ENCODE peak calls at places on chromosomes 3 and 15, in eight cellular contexts. One of them, this sample, is unnamed.

GRCh38 chr3:185981621-185982020 is 43.8 kb upstream of the TRA2B start:
- DNase-seq in OCI-LY7: no peak
- DNase-seq in activated naive CD8-positive, alpha-beta T cell treated with anti-CD3 and anti-CD28 coated beads for 36 hours: no peak
- DNase-seq in activated naive CD4-positive, alpha-beta T cell: no peak
- DNase-seq in AG20443: no peak
- DNase-seq in progenitor cell of endocrine pancreas: no peak
- DNase-seq in germinal center: no peak
- DNase-seq in cardiac fibroblast: no peak
- DNase-seq in this sample: no peak

GRCh38 chr3:80750637-80751036 is 982.8 kb upstream of the ROBO1 start:
- DNase-seq in OCI-LY7: no peak
- DNase-seq in activated naive CD8-positive, alpha-beta T cell treated with anti-CD3 and anti-CD28 coated beads for 36 hours: no peak
- DNase-seq in activated naive CD4-positive, alpha-beta T cell: no peak
- DNase-seq in AG20443: no peak
- DNase-seq in progenitor cell of endocrine pancreas: no peak
- DNase-seq in germinal center: no peak
- DNase-seq in cardiac fibroblast: peak
- DNase-seq in this sample: no peak

GRCh38 chr3:129793356-129793755 is 100.2 kb downstream of the TMCC1 start:
- DNase-seq in OCI-LY7: no peak
- DNase-seq in activated naive CD8-positive, alpha-beta T cell treated with anti-CD3 and anti-CD28 coated beads for 36 hours: no peak
- DNase-seq in activated naive CD4-positive, alpha-beta T cell: no peak
- DNase-seq in AG20443: peak
- DNase-seq in progenitor cell of endocrine pancreas: no peak
- DNase-seq in germinal center: no peak
- DNase-seq in cardiac fibroblast: peak
- DNase-seq in this sample: peak

GRCh38 chr15:68574629-68575028 is 4.2 kb upstream of the CORO2B start:
- DNase-seq in OCI-LY7: no peak
- DNase-seq in activated naive CD8-positive, alpha-beta T cell treated with anti-CD3 and anti-CD28 coated beads for 36 hours: no peak
- DNase-seq in activated naive CD4-positive, alpha-beta T cell: no peak
- DNase-seq in AG20443: no peak
- DNase-seq in progenitor cell of endocrine pancreas: no peak
- DNase-seq in germinal center: no peak
- DNase-seq in cardiac fibroblast: no peak
- DNase-seq in this sample: no peak

GRCh38 chr15:55789066-55789660 is 46.2 kb upstream of the PRTG start:
- DNase-seq in OCI-LY7: peak
- DNase-seq in activated naive CD8-positive, alpha-beta T cell treated with anti-CD3 and anti-CD28 coated beads for 36 hours: peak
- DNase-seq in activated naive CD4-positive, alpha-beta T cell: peak
- DNase-seq in AG20443: no peak
- DNase-seq in progenitor cell of endocrine pancreas: no peak
- DNase-seq in germinal center: peak
- DNase-seq in cardiac fibroblast: no peak
- DNase-seq in this sample: no peak

GRCh38 chr3:158570999-158571702 is at the start of gene MLF1:
- DNase-seq in OCI-LY7: no peak
- DNase-seq in activated naive CD8-positive, alpha-beta T cell treated with anti-CD3 and anti-CD28 coated beads for 36 hours: peak
- DNase-seq in activated naive CD4-positive, alpha-beta T cell: peak
- DNase-seq in AG20443: peak
- DNase-seq in progenitor cell of endocrine pancreas: peak
- DNase-seq in germinal center: peak
- DNase-seq in cardiac fibroblast: peak
- DNase-seq in this sample: peak

GRCh38 chr3:49132437-49133225 is at the start of gene LAMB2:
- DNase-seq in OCI-LY7: no peak
- DNase-seq in activated naive CD8-positive, alpha-beta T cell treated with anti-CD3 and anti-CD28 coated beads for 36 hours: no peak
- DNase-seq in activated naive CD4-positive, alpha-beta T cell: no peak
- DNase-seq in AG20443: peak
- DNase-seq in progenitor cell of endocrine pancreas: peak
- DNase-seq in germinal center: no peak
- DNase-seq in cardiac fibroblast: peak
- DNase-seq in this sample: peak

GRCh38 chr3:9890249-9891071 is at the start of gene JAGN1:
- DNase-seq in OCI-LY7: peak
- DNase-seq in activated naive CD8-positive, alpha-beta T cell treated with anti-CD3 and anti-CD28 coated beads for 36 hours: peak
- DNase-seq in activated naive CD4-positive, alpha-beta T cell: peak
- DNase-seq in AG20443: peak
- DNase-seq in progenitor cell of endocrine pancreas: peak
- DNase-seq in germinal center: peak
- DNase-seq in cardiac fibroblast: peak
- DNase-seq in this sample: peak

GRCh38 chr15:39320886-39321285 is 260.0 kb upstream of the THBS1 start:
- DNase-seq in OCI-LY7: no peak
- DNase-seq in activated naive CD8-positive, alpha-beta T cell treated with anti-CD3 and anti-CD28 coated beads for 36 hours: no peak
- DNase-seq in activated naive CD4-positive, alpha-beta T cell: no peak
- DNase-seq in AG20443: no peak
- DNase-seq in progenitor cell of endocrine pancreas: no peak
- DNase-seq in germinal center: no peak
- DNase-seq in cardiac fibroblast: no peak
- DNase-seq in this sample: no peak

GRCh38 chr3:188154758-188155574 is 1.0 kb downstream of the LPP start:
- DNase-seq in OCI-LY7: no peak
- DNase-seq in activated naive CD8-positive, alpha-beta T cell treated with anti-CD3 and anti-CD28 coated beads for 36 hours: no peak
- DNase-seq in activated naive CD4-positive, alpha-beta T cell: no peak
- DNase-seq in AG20443: peak
- DNase-seq in progenitor cell of endocrine pancreas: no peak
- DNase-seq in germinal center: no peak
- DNase-seq in cardiac fibroblast: peak
- DNase-seq in this sample: no peak

GRCh38 chr3:148158210-148158609 is 539.5 kb upstream of the AGTR1 start:
- DNase-seq in OCI-LY7: no peak
- DNase-seq in activated naive CD8-positive, alpha-beta T cell treated with anti-CD3 and anti-CD28 coated beads for 36 hours: no peak
- DNase-seq in activated naive CD4-positive, alpha-beta T cell: no peak
- DNase-seq in AG20443: peak
- DNase-seq in progenitor cell of endocrine pancreas: no peak
- DNase-seq in germinal center: no peak
- DNase-seq in cardiac fibroblast: peak
- DNase-seq in this sample: no peak

GRCh38 chr15:99442268-99442897 is 123.4 kb upstream of the MEF2A start:
- DNase-seq in OCI-LY7: no peak
- DNase-seq in activated naive CD8-positive, alpha-beta T cell treated with anti-CD3 and anti-CD28 coated beads for 36 hours: no peak
- DNase-seq in activated naive CD4-positive, alpha-beta T cell: no peak
- DNase-seq in AG20443: peak
- DNase-seq in progenitor cell of endocrine pancreas: no peak
- DNase-seq in germinal center: no peak
- DNase-seq in cardiac fibroblast: peak
- DNase-seq in this sample: peak

GRCh38 chr3:75321060-75321459 is 343.1 kb upstream of the FRG2C start:
- DNase-seq in OCI-LY7: no peak
- DNase-seq in activated naive CD8-positive, alpha-beta T cell treated with anti-CD3 and anti-CD28 coated beads for 36 hours: no peak
- DNase-seq in activated naive CD4-positive, alpha-beta T cell: no peak
- DNase-seq in AG20443: no peak
- DNase-seq in progenitor cell of endocrine pancreas: no peak
- DNase-seq in germinal center: no peak
- DNase-seq in cardiac fibroblast: no peak
- DNase-seq in this sample: no peak

GRCh38 chr15:73782339-73782979 is 29.3 kb upstream of the INSYN1 start:
- DNase-seq in OCI-LY7: no peak
- DNase-seq in activated naive CD8-positive, alpha-beta T cell treated with anti-CD3 and anti-CD28 coated beads for 36 hours: no peak
- DNase-seq in activated naive CD4-positive, alpha-beta T cell: no peak
- DNase-seq in AG20443: no peak
- DNase-seq in progenitor cell of endocrine pancreas: no peak
- DNase-seq in germinal center: no peak
- DNase-seq in cardiac fibroblast: no peak
- DNase-seq in this sample: no peak

GRCh38 chr15:74816624-74817369 is 4.2 kb downstream of the LMAN1L start:
- DNase-seq in OCI-LY7: no peak
- DNase-seq in activated naive CD8-positive, alpha-beta T cell treated with anti-CD3 and anti-CD28 coated beads for 36 hours: no peak
- DNase-seq in activated naive CD4-positive, alpha-beta T cell: no peak
- DNase-seq in AG20443: no peak
- DNase-seq in progenitor cell of endocrine pancreas: no peak
- DNase-seq in germinal center: no peak
- DNase-seq in cardiac fibroblast: no peak
- DNase-seq in this sample: no peak

GRCh38 chr3:6622712-6623111 is 238.2 kb upstream of the GRM7 start:
- DNase-seq in OCI-LY7: no peak
- DNase-seq in activated naive CD8-positive, alpha-beta T cell treated with anti-CD3 and anti-CD28 coated beads for 36 hours: no peak
- DNase-seq in activated naive CD4-positive, alpha-beta T cell: no peak
- DNase-seq in AG20443: no peak
- DNase-seq in progenitor cell of endocrine pancreas: no peak
- DNase-seq in germinal center: no peak
- DNase-seq in cardiac fibroblast: no peak
- DNase-seq in this sample: no peak

GRCh38 chr15:52124270-52124878 is 11.8 kb upstream of the BCL2L10 start:
- DNase-seq in OCI-LY7: no peak
- DNase-seq in activated naive CD8-positive, alpha-beta T cell treated with anti-CD3 and anti-CD28 coated beads for 36 hours: no peak
- DNase-seq in activated naive CD4-positive, alpha-beta T cell: no peak
- DNase-seq in AG20443: peak
- DNase-seq in progenitor cell of endocrine pancreas: no peak
- DNase-seq in germinal center: no peak
- DNase-seq in cardiac fibroblast: no peak
- DNase-seq in this sample: no peak

GRCh38 chr3:99702953-99703352 is 64.6 kb downstream of the COL8A1 start:
- DNase-seq in OCI-LY7: no peak
- DNase-seq in activated naive CD8-positive, alpha-beta T cell treated with anti-CD3 and anti-CD28 coated beads for 36 hours: no peak
- DNase-seq in activated naive CD4-positive, alpha-beta T cell: no peak
- DNase-seq in AG20443: no peak
- DNase-seq in progenitor cell of endocrine pancreas: no peak
- DNase-seq in germinal center: no peak
- DNase-seq in cardiac fibroblast: no peak
- DNase-seq in this sample: no peak

GRCh38 chr3:179512398-179512797 is 50.3 kb upstream of the ACTL6A start:
- DNase-seq in OCI-LY7: no peak
- DNase-seq in activated naive CD8-positive, alpha-beta T cell treated with anti-CD3 and anti-CD28 coated beads for 36 hours: no peak
- DNase-seq in activated naive CD4-positive, alpha-beta T cell: no peak
- DNase-seq in AG20443: no peak
- DNase-seq in progenitor cell of endocrine pancreas: no peak
- DNase-seq in germinal center: no peak
- DNase-seq in cardiac fibroblast: no peak
- DNase-seq in this sample: no peak

GRCh38 chr15:38134252-38134651 is 118.4 kb upstream of the SPRED1 start:
- DNase-seq in OCI-LY7: no peak
- DNase-seq in activated naive CD8-positive, alpha-beta T cell treated with anti-CD3 and anti-CD28 coated beads for 36 hours: no peak
- DNase-seq in activated naive CD4-positive, alpha-beta T cell: no peak
- DNase-seq in AG20443: no peak
- DNase-seq in progenitor cell of endocrine pancreas: no peak
- DNase-seq in germinal center: no peak
- DNase-seq in cardiac fibroblast: no peak
- DNase-seq in this sample: no peak

GRCh38 chr3:21216598-21216997 is 534.4 kb downstream of the ZNF385D start:
- DNase-seq in OCI-LY7: no peak
- DNase-seq in activated naive CD8-positive, alpha-beta T cell treated with anti-CD3 and anti-CD28 coated beads for 36 hours: no peak
- DNase-seq in activated naive CD4-positive, alpha-beta T cell: no peak
- DNase-seq in AG20443: no peak
- DNase-seq in progenitor cell of endocrine pancreas: no peak
- DNase-seq in germinal center: no peak
- DNase-seq in cardiac fibroblast: peak
- DNase-seq in this sample: no peak

GRCh38 chr3:194310060-194310481 is 41.1 kb downstream of the CPN2 start:
- DNase-seq in OCI-LY7: no peak
- DNase-seq in activated naive CD8-positive, alpha-beta T cell treated with anti-CD3 and anti-CD28 coated beads for 36 hours: no peak
- DNase-seq in activated naive CD4-positive, alpha-beta T cell: no peak
- DNase-seq in AG20443: no peak
- DNase-seq in progenitor cell of endocrine pancreas: no peak
- DNase-seq in germinal center: no peak
- DNase-seq in cardiac fibroblast: no peak
- DNase-seq in this sample: no peak

GRCh38 chr3:183400352-183400751 is 28.1 kb downstream of the MCF2L2 start:
- DNase-seq in OCI-LY7: no peak
- DNase-seq in activated naive CD8-positive, alpha-beta T cell treated with anti-CD3 and anti-CD28 coated beads for 36 hours: no peak
- DNase-seq in activated naive CD4-positive, alpha-beta T cell: no peak
- DNase-seq in AG20443: no peak
- DNase-seq in progenitor cell of endocrine pancreas: no peak
- DNase-seq in germinal center: no peak
- DNase-seq in cardiac fibroblast: no peak
- DNase-seq in this sample: no peak

GRCh38 chr15:95146476-95146875 is 915.1 kb downstream of the MCTP2 start:
- DNase-seq in OCI-LY7: no peak
- DNase-seq in activated naive CD8-positive, alpha-beta T cell treated with anti-CD3 and anti-CD28 coated beads for 36 hours: no peak
- DNase-seq in activated naive CD4-positive, alpha-beta T cell: no peak
- DNase-seq in AG20443: no peak
- DNase-seq in progenitor cell of endocrine pancreas: no peak
- DNase-seq in germinal center: no peak
- DNase-seq in cardiac fibroblast: no peak
- DNase-seq in this sample: no peak

GRCh38 chr3:45426161-45426560 is 37.8 kb downstream of the LARS2 start:
- DNase-seq in OCI-LY7: no peak
- DNase-seq in activated naive CD8-positive, alpha-beta T cell treated with anti-CD3 and anti-CD28 coated beads for 36 hours: no peak
- DNase-seq in activated naive CD4-positive, alpha-beta T cell: no peak
- DNase-seq in AG20443: no peak
- DNase-seq in progenitor cell of endocrine pancreas: no peak
- DNase-seq in germinal center: no peak
- DNase-seq in cardiac fibroblast: no peak
- DNase-seq in this sample: peak

GRCh38 chr3:134308350-134308891 is 57.8 kb upstream of the RYK start:
- DNase-seq in OCI-LY7: peak
- DNase-seq in activated naive CD8-positive, alpha-beta T cell treated with anti-CD3 and anti-CD28 coated beads for 36 hours: peak
- DNase-seq in activated naive CD4-positive, alpha-beta T cell: peak
- DNase-seq in AG20443: peak
- DNase-seq in progenitor cell of endocrine pancreas: peak
- DNase-seq in germinal center: peak
- DNase-seq in cardiac fibroblast: peak
- DNase-seq in this sample: peak